ENCODE peak calls at places on chromosomes 11 and 22, in four cellular contexts. P is AG04450; U is effector CD4-positive, alpha-beta T cell; D is stimulated activated CD8-positive, alpha-beta memory T cell treated with anti-CD3 and anti-CD28 coated beads, Interleukin-4, amount 100 ng/mL, for 1 hour. J is an unnamed sample.

GRCh38 chr22:44915441-44915840 is 94.4 kb downstream of the PHF21B start:
- DNase-seq in U (no peak), P (no peak), D (no peak), J (no peak)

GRCh38 chr11:108965602-108966001 is 300.7 kb downstream of the DDX10 start:
- DNase-seq in P (peak; percentile 57), U (no peak), D (no peak), J (no peak)

GRCh38 chr22:19121631-19122142 is 525 bp downstream of the DGCR2 start:
- DNase-seq in U (peak; percentile 12), D (peak; percentile 24), P (no peak), J (no peak)

GRCh38 chr11:60775420-60775961 is 9.6 kb upstream of the MS4A10 start:
- DNase-seq in U (peak; percentile 71), D (peak; percentile 50), P (peak; percentile 81), J (peak; percentile 59)

GRCh38 chr22:18955696-18956095 is 19.6 kb upstream of the PRODH start:
- DNase-seq in U (no peak), P (no peak), D (no peak), J (no peak)

GRCh38 chr11:41579546-41579945 is 120.1 kb upstream of the LRRC4C start:
- DNase-seq in P (no peak), U (no peak), D (no peak), J (no peak)

GRCh38 chr11:27296406-27296994 is 66.5 kb downstream of the CCDC34 start:
- DNase-seq in D (no peak), P (no peak), U (no peak), J (no peak)

GRCh38 chr11:61955031-61955415 is 4.9 kb downstream of the BEST1 start:
- DNase-seq in U (no peak), P (no peak), D (no peak), J (no peak)

GRCh38 chr11:111733655-111734088 is 32.5 kb downstream of the PPP2R1B start:
- DNase-seq in U (no peak), P (no peak), D (no peak), J (no peak)

GRCh38 chr22:31106001-31106571 is 1.3 kb downstream of the SELENOM start:
- DNase-seq in D (no peak), U (no peak), P (no peak), J (no peak)

GRCh38 chr22:45518580-45518991 is 15.9 kb downstream of the FBLN1 start:
- DNase-seq in D (no peak), P (no peak), U (no peak), J (no peak)

GRCh38 chr11:2741006-2741376 is 41.2 kb upstream of the KCNQ1OT1 start:
- DNase-seq in D (no peak), P (no peak), U (no peak), J (no peak)

GRCh38 chr22:21686193-21686608 is 20.4 kb downstream of the PPIL2 start:
- DNase-seq in U (no peak), P (no peak), D (no peak), J (no peak)

GRCh38 chr11:74170694-74171629 is at the start of the genes C2CD3 and PPME1:
- DNase-seq in P (peak; percentile 99), U (peak; percentile 96), D (peak; percentile 89), J (peak; percentile 94)

GRCh38 chr11:1117970-1118369 is 39.8 kb upstream of the MUC5AC start:
- DNase-seq in U (no peak), D (no peak), P (no peak), J (no peak)

GRCh38 chr22:50544746-50545253 is 899 bp upstream of the KLHDC7B start:
- DNase-seq in D (no peak), U (no peak), P (no peak), J (no peak)

GRCh38 chr11:69243496-69244200 is 50.3 kb upstream of the MYEOV start:
- DNase-seq in U (no peak), D (no peak), P (no peak), J (no peak)

GRCh38 chr11:94650756-94651155 is 83.6 kb downstream of the PIWIL4 start:
- DNase-seq in D (no peak), P (peak; percentile 44), U (no peak), J (no peak)

GRCh38 chr11:10388096-10388495 is 67.0 kb upstream of the AMPD3 start:
- DNase-seq in P (no peak), D (no peak), U (no peak), J (no peak)

GRCh38 chr11:126474220-126474619 is 118.7 kb downstream of the ST3GAL4 start:
- DNase-seq in U (no peak), P (no peak), D (no peak), J (no peak)

GRCh38 chr11:73980001-73980960 is 2.4 kb downstream of the UCP2 start:
- DNase-seq in U (peak; percentile 72), D (no peak), P (no peak), J (no peak)

J was measured in thoracic aorta.